ENCODE peak calls at places on chromosomes 4 and X, in four cellular contexts. One of them, this sample, is unnamed.

GRCh38 chr4:74715731-74716435 is 78.4 kb downstream of the BTC start:
- DNase-seq in NB4: no peak
- DNase-seq in PC-9: no peak
- DNase-seq in GM23248: no peak
- DNase-seq in this sample: no peak

GRCh38 chr4:112127736-112128322 is 17.4 kb upstream of the FAM241A start:
- DNase-seq in PC-9: no peak
- DNase-seq in GM23248: peak; percentile 77
- DNase-seq in NB4: no peak
- DNase-seq in this sample: peak; percentile 35

GRCh38 chrX:45806410-45807121 is 605.9 kb upstream of the DIPK2B start:
- DNase-seq in PC-9: no peak
- DNase-seq in NB4: peak; percentile 60
- DNase-seq in GM23248: peak; percentile 82
- DNase-seq in this sample: peak; percentile 92

GRCh38 chr4:136562842-136563241 is 969.5 kb downstream of the PCDH18 start:
- DNase-seq in NB4: no peak
- DNase-seq in PC-9: no peak
- DNase-seq in GM23248: peak; percentile 1
- DNase-seq in this sample: no peak

GRCh38 chrX:140767646-140768045 is 58.1 kb downstream of the LINC00632 start:
- DNase-seq in NB4: no peak
- DNase-seq in GM23248: peak; percentile 58
- DNase-seq in PC-9: no peak
- DNase-seq in this sample: peak; percentile 56

GRCh38 chr4:129240816-129241215 is 144.9 kb downstream of the C4orf33 start:
- DNase-seq in NB4: no peak
- DNase-seq in PC-9: no peak
- DNase-seq in GM23248: no peak
- DNase-seq in this sample: no peak

GRCh38 chr4:115152081-115152480 is 38.7 kb upstream of the NDST4 start:
- DNase-seq in NB4: no peak
- DNase-seq in GM23248: no peak
- DNase-seq in PC-9: no peak
- DNase-seq in this sample: no peak

GRCh38 chr4:94160774-94161173 is 46.9 kb upstream of the SMARCAD1 start:
- DNase-seq in GM23248: no peak
- DNase-seq in PC-9: no peak
- DNase-seq in NB4: no peak
- DNase-seq in this sample: no peak

GRCh38 chrX:153845842-153846241 is 15.5 kb upstream of the PDZD4 start:
- DNase-seq in GM23248: no peak
- DNase-seq in PC-9: no peak
- DNase-seq in NB4: no peak
- DNase-seq in this sample: no peak

GRCh38 chr4:176319704-176320339 is at the start of gene SPCS3:
- DNase-seq in NB4: peak; percentile 94
- DNase-seq in GM23248: peak; percentile 99
- DNase-seq in PC-9: peak; percentile 93
- DNase-seq in this sample: peak; percentile 93

GRCh38 chr4:177033632-177034031 is 240.9 kb upstream of the VEGFC start:
- DNase-seq in NB4: no peak
- DNase-seq in GM23248: no peak
- DNase-seq in PC-9: no peak
- DNase-seq in this sample: no peak

GRCh38 chr4:124427095-124427767 is 285.3 kb downstream of the ANKRD50 start:
- DNase-seq in NB4: no peak
- DNase-seq in PC-9: no peak
- DNase-seq in GM23248: no peak
- DNase-seq in this sample: no peak

GRCh38 chr4:141645611-141646340 is 9.4 kb downstream of the IL15 start:
- DNase-seq in GM23248: peak; percentile 95
- DNase-seq in PC-9: no peak
- DNase-seq in NB4: no peak
- DNase-seq in this sample: peak; percentile 94

GRCh38 chrX:80810365-80810978 is 795 bp upstream of the BRWD3 start:
- DNase-seq in NB4: peak; percentile 27
- DNase-seq in GM23248: no peak
- DNase-seq in PC-9: no peak
- DNase-seq in this sample: peak; percentile 0

GRCh38 chrX:12439396-12439795 is 301.1 kb downstream of the FRMPD4 start:
- DNase-seq in GM23248: no peak
- DNase-seq in NB4: no peak
- DNase-seq in PC-9: no peak
- DNase-seq in this sample: no peak

GRCh38 chr4:145954924-145955339 is 16.3 kb upstream of the ZNF827 start:
- DNase-seq in NB4: peak; percentile 11
- DNase-seq in GM23248: peak; percentile 80
- DNase-seq in PC-9: peak; percentile 42
- DNase-seq in this sample: peak; percentile 74

GRCh38 chr4:159378056-159378616 is 275.3 kb downstream of the RAPGEF2 start:
- DNase-seq in GM23248: no peak
- DNase-seq in PC-9: no peak
- DNase-seq in NB4: no peak
- DNase-seq in this sample: no peak

GRCh38 chr4:188408244-188409067 is 269.2 kb downstream of the TRIML1 start:
- DNase-seq in GM23248: peak; percentile 16
- DNase-seq in NB4: no peak
- DNase-seq in PC-9: no peak
- DNase-seq in this sample: peak; percentile 65

GRCh38 chr4:187363453-187363852 is 632.1 kb upstream of the ZFP42 start:
- DNase-seq in NB4: no peak
- DNase-seq in PC-9: no peak
- DNase-seq in GM23248: no peak
- DNase-seq in this sample: peak; percentile 53

GRCh38 chr4:168527560-168527959 is 30.7 kb downstream of the PALLD start:
- DNase-seq in GM23248: peak; percentile 31
- DNase-seq in PC-9: no peak
- DNase-seq in NB4: no peak
- DNase-seq in this sample: no peak

DNA sequence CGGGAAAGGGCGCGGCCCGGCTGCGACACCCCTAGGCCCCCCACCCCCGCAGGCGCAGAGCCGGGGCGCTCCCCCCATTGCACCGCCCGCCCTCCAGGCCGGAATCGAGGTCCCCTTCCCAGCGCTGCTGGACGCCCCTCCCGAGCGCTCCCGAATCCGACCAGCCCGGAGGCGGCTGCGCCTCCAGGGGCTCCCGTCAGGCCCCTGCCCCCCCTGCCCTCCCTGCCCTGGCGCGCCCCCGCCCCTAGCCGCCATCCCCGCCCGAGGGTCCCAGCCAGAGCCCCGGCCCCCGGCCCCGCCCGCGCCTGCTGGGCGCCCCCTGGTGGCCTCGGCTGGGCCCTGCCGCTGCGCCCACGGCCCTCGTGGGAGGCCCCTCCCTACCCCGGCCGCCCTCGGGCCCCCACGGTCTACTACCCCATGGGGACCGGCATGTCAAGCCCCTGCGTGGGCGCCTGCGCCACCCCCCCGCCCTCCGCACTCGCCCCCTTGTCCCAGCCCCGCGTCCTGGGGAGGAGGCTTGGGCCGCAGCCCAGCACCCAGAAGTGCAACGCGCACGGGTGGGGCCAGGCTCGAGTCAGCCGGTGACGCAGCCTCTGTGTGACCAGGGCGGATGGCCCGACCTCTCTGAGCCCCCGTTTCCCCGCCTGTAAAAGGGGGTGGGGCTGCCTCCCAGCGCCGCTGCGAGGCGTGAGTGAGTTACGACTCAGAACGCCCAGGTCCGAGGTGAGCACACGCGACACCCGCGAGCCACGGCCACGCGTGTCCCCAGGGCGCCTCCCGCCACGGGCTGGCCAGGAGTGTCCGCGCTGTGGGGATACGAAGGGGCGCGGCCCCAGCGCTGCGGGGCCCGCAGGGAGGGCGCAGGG is 104.9 kb downstream of the FAM53A start:
- DNase-seq in NB4: peak; percentile 63
- DNase-seq in GM23248: peak; percentile 96
- DNase-seq in PC-9: peak; percentile 58
- DNase-seq in this sample: peak; percentile 79
- H3K4me3 ChIP-seq in NB4: peak overlapping the region; percentile 53
- H3K4me3 ChIP-seq in GM23248: peak overlapping the region; percentile 76
- H3K4me3 ChIP-seq in PC-9: peak overlapping the region; percentile 64
- H3K4me3 ChIP-seq in this sample: peak overlapping the region; percentile 68

GRCh38 chrX:65537229-65537628 is 2.6 kb upstream of the LAS1L start:
- DNase-seq in PC-9: no peak
- DNase-seq in GM23248: no peak
- DNase-seq in NB4: no peak
- DNase-seq in this sample: peak; percentile 22
- H3K4me3 ChIP-seq in PC-9: no peak overlapping the region
- H3K4me3 ChIP-seq in GM23248: no peak overlapping the region
- H3K4me3 ChIP-seq in NB4: no peak overlapping the region
- H3K4me3 ChIP-seq in this sample: no peak overlapping the region

GRCh38 chr4:42391356-42391675 is 6.0 kb upstream of the SHISA3 start:
- DNase-seq in PC-9: no peak
- DNase-seq in GM23248: no peak
- DNase-seq in NB4: no peak
- DNase-seq in this sample: no peak
- H3K4me3 ChIP-seq in PC-9: no peak overlapping the region
- H3K4me3 ChIP-seq in GM23248: no peak overlapping the region
- H3K4me3 ChIP-seq in NB4: no peak overlapping the region
- H3K4me3 ChIP-seq in this sample: no peak overlapping the region

GRCh38 chrX:17588303-17588702 is 149.0 kb upstream of the SCML1 start:
- DNase-seq in NB4: no peak
- DNase-seq in GM23248: no peak
- DNase-seq in PC-9: no peak
- DNase-seq in this sample: no peak

GRCh38 chrX:17595456-17596035 is 141.7 kb upstream of the SCML1 start:
- DNase-seq in GM23248: peak; percentile 73
- DNase-seq in NB4: no peak
- DNase-seq in PC-9: no peak
- DNase-seq in this sample: peak; percentile 69

GRCh38 chrX:17590892-17591740 is 146.2 kb upstream of the SCML1 start:
- DNase-seq in GM23248: peak; percentile 79
- DNase-seq in NB4: peak; percentile 50
- DNase-seq in PC-9: peak; percentile 58
- DNase-seq in this sample: peak; percentile 82

GRCh38 chrX:17592117-17592516 is 145.2 kb upstream of the SCML1 start:
- DNase-seq in NB4: no peak
- DNase-seq in GM23248: peak; percentile 53
- DNase-seq in PC-9: no peak
- DNase-seq in this sample: peak; percentile 20

GRCh38 chrX:17591741-17592110 is 145.6 kb upstream of the SCML1 start:
- DNase-seq in PC-9: no peak
- DNase-seq in NB4: no peak
- DNase-seq in GM23248: peak; percentile 77
- DNase-seq in this sample: peak; percentile 82
- H3K4me3 ChIP-seq in PC-9: no peak overlapping the region
- H3K4me3 ChIP-seq in NB4: no peak overlapping the region
- H3K4me3 ChIP-seq in GM23248: peak overlapping the region; percentile 72
- H3K4me3 ChIP-seq in this sample: peak overlapping the region; percentile 48

GRCh38 chr4:165208322-165208652 is 926 bp downstream of the KLHL2 start:
- DNase-seq in GM23248: no peak
- DNase-seq in PC-9: no peak
- DNase-seq in NB4: no peak
- DNase-seq in this sample: no peak
- H3K4me3 ChIP-seq in GM23248: peak overlapping the region; percentile 96
- H3K4me3 ChIP-seq in PC-9: peak overlapping the region; percentile 77
- H3K4me3 ChIP-seq in NB4: peak overlapping the region; percentile 88
- H3K4me3 ChIP-seq in this sample: peak overlapping the region; percentile 83

GRCh38 chrX:16989750-16990149 is 43.3 kb downstream of the REPS2 start:
- DNase-seq in NB4: no peak
- DNase-seq in GM23248: no peak
- DNase-seq in PC-9: no peak
- DNase-seq in this sample: no peak

GRCh38 chrX:16992902-16993301 is 46.4 kb downstream of the REPS2 start:
- DNase-seq in PC-9: no peak
- DNase-seq in GM23248: no peak
- DNase-seq in NB4: no peak
- DNase-seq in this sample: no peak

GRCh38 chrX:16990839-16991238 is 44.4 kb downstream of the REPS2 start:
- DNase-seq in NB4: no peak
- DNase-seq in GM23248: no peak
- DNase-seq in PC-9: no peak
- DNase-seq in this sample: no peak

GRCh38 chrX:16993791-16994318 is 47.4 kb downstream of the REPS2 start:
- DNase-seq in PC-9: no peak
- DNase-seq in GM23248: no peak
- DNase-seq in NB4: peak; percentile 8
- DNase-seq in this sample: no peak

DNA sequence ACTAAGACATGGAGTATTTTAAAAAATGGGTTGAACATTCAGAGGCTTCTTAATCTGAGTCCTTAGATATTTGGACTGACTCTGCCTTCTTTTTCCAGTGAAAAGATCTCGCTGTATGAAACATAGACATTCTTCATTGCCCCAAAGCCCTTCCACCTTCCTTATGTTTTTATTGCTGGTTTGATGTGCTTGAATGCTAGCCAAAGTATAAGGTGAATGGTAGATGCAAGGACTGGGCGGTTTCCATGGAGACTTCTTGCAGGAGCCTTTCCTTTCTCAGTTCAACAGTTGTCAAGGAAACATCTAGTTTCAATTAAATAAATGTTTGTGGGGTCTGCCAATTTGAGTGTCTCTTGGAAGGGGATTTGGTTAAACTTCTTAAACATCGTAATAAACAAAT is 46.0 kb downstream of the REPS2 start:
- DNase-seq in PC-9: no peak
- DNase-seq in GM23248: no peak
- DNase-seq in NB4: no peak
- DNase-seq in this sample: no peak
- H3K4me3 ChIP-seq in PC-9: no peak overlapping the region
- H3K4me3 ChIP-seq in GM23248: no peak overlapping the region
- H3K4me3 ChIP-seq in NB4: no peak overlapping the region
- H3K4me3 ChIP-seq in this sample: no peak overlapping the region

This sample was measured in AG10803.